ENCODE peak calls at places on chromosome 22, in six cellular contexts. U is IMR-90; M is lower lobe of right lung; H is ovary; W is GM23248; Z is CD4-positive, CD25-positive, alpha-beta regulatory T cell. X is an unnamed sample. For H3K4me1 and H3K27me3, the result is how much of the 10 kb centered on the place peaks cover.

GRCh38 chr22:32545801-32546200 is 71.2 kb downstream of the FBXO7 start:
- DNase-seq in U (peak), M (no peak), H (no peak), W (peak), Z (no peak), X (no peak)

GRCh38 chr22:44151661-44152060 is 29.1 kb upstream of the PARVG start:
- DNase-seq in U (peak), M (no peak), H (peak), W (peak), Z (no peak), X (no peak)

GRCh38 chr22:39080993-39081513 is 4.0 kb downstream of the APOBEC3G start:
- DNase-seq in U (no peak), M (peak), H (no peak), W (no peak), Z (no peak), X (no peak)

GRCh38 chr22:33677536-33677935 is 242.7 kb downstream of the LARGE1 start:
- DNase-seq in U (no peak), M (no peak), H (no peak), W (peak), Z (no peak), X (no peak)

GRCh38 chr22:32804823-32805585 is 3.5 kb downstream of the TIMP3 start:
- DNase-seq in U (no peak), M (no peak), H (no peak), W (peak), Z (no peak), X (no peak)

GRCh38 chr22:39311592-39312400 is 7.6 kb downstream of the RPL3 start:
- DNase-seq in U (no peak), M (no peak), H (peak), W (peak), Z (no peak), X (no peak)

GRCh38 chr22:22691716-22692701 is 47.6 kb downstream of the GGTLC2 start:
- DNase-seq in U (no peak), M (no peak), H (no peak), W (peak), Z (no peak), X (no peak)

GRCh38 chr22:50686794-50687193 is 14.2 kb downstream of the SHANK3 start:
- DNase-seq in U (no peak), M (no peak), H (no peak), W (no peak), Z (no peak), X (no peak)

GRCh38 chr22:50443202-50443601 is 31.6 kb downstream of the SBF1 start:
- DNase-seq in U (no peak), M (no peak), H (no peak), W (no peak), Z (no peak), X (no peak)

GRCh38 chr22:44752285-44753188 is at the start of gene ARHGAP8:
- DNase-seq in U (no peak), M (peak), H (no peak), W (no peak), Z (no peak), X (no peak)

GRCh38 chr22:49527611-49528419 is 299.9 kb downstream of the BRD1 start:
- DNase-seq in U (no peak), M (no peak), H (no peak), W (no peak), Z (no peak), X (no peak)

GRCh38 chr22:20324139-20324516 is 4.3 kb upstream of the DGCR6L start:
- DNase-seq in U (no peak), M (no peak), H (no peak), W (peak), Z (peak), X (no peak)

GRCh38 chr22:22818202-22818538 is 69.4 kb upstream of the IGLL5 start:
- DNase-seq in U (no peak), M (no peak), H (no peak), W (no peak), Z (no peak), X (no peak)

GRCh38 chr22:48338793-48339705 is 1488.6 kb downstream of the BRD1 start:
- DNase-seq in U (no peak), M (peak), H (no peak), W (no peak), Z (no peak), X (no peak)

GRCh38 chr22:26033586-26033985 is 135.7 kb upstream of the SEZ6L start:
- DNase-seq in U (no peak), M (no peak), H (no peak), W (no peak), Z (no peak), X (no peak)

GRCh38 chr22:35739076-35739475 is 21.4 kb downstream of the APOL5 start:
- DNase-seq in U (no peak), M (no peak), H (no peak), W (no peak), Z (no peak), X (no peak)

GRCh38 chr22:48187272-48187855 is 1424.9 kb downstream of the TBC1D22A start:
- DNase-seq in U (no peak), M (no peak), H (no peak), W (no peak), Z (no peak), X (no peak)

GRCh38 chr22:30483169-30483568 is 11.4 kb upstream of the SEC14L3 start:
- DNase-seq in U (no peak), M (no peak), H (no peak), W (peak), Z (no peak), X (no peak)

GRCh38 chr22:35589071-35589735 is 27.9 kb downstream of the MB start:
- DNase-seq in U (peak), M (no peak), H (no peak), W (peak), Z (no peak), X (no peak)

GRCh38 chr22:43917523-43917922 is 6.1 kb upstream of the PNPLA3 start:
- DNase-seq in U (no peak), M (no peak), H (no peak), W (no peak), Z (no peak), X (no peak)

GRCh38 chr22:48301908-48302307 is 1525.8 kb downstream of the BRD1 start:
- DNase-seq in U (no peak), M (no peak), H (no peak), W (no peak), Z (no peak), X (no peak)

GRCh38 chr22:26851125-26851524 is 193.7 kb downstream of the MIAT start:
- DNase-seq in U (no peak), M (no peak), H (no peak), W (no peak), Z (no peak), X (no peak)

GRCh38 chr22:49677495-49677889 is 150.2 kb downstream of the BRD1 start:
- DNase-seq in U (no peak), M (peak), H (no peak), W (no peak), Z (no peak), X (no peak)

GRCh38 chr22:22865311-22866072 is 22.1 kb upstream of the IGLL5 start:
- DNase-seq in U (no peak), M (no peak), H (no peak), W (no peak), Z (peak), X (no peak)

GRCh38 chr22:20551805-20552449 is 44.5 kb downstream of the MED15 start:
- DNase-seq in U (no peak), M (no peak), H (no peak), W (peak), Z (peak), X (no peak)

GRCh38 chr22:17303840-17304779 is 65.2 kb upstream of the CECR2 start:
- DNase-seq in U (no peak), M (no peak), H (no peak), W (no peak), Z (peak), X (no peak)

GRCh38 chr22:39496131-39496838 is 5.8 kb upstream of the MIEF1 start:
- DNase-seq in U (peak), M (peak), H (peak), W (peak), Z (peak), X (no peak)

GRCh38 chr22:25845985-25846745 is 104.2 kb downstream of the MYO18B start:
- DNase-seq in U (no peak), M (no peak), H (no peak), W (peak), Z (peak), X (no peak)

GRCh38 chr22:49021097-49021925 is 806.4 kb downstream of the BRD1 start:
- DNase-seq in U (no peak), M (peak), H (no peak), W (no peak), Z (no peak), X (no peak)

GRCh38 chr22:47040486-47041145 is 278.2 kb downstream of the TBC1D22A start:
- DNase-seq in U (no peak), M (peak), H (no peak), W (no peak), Z (no peak), X (no peak)

GRCh38 chr22:20981787-20982562 is at the start of gene LZTR1:
- DNase-seq in U (peak), M (peak), H (peak), W (peak), Z (peak), X (no peak)

GRCh38 chr22:19568337-19569311 is 44.4 kb upstream of the CLDN5 start:
- DNase-seq in U (peak), M (no peak), H (no peak), W (peak), Z (peak), X (no peak)

GRCh38 chr22:26711205-26711958 is 54.0 kb downstream of the MIAT start:
- DNase-seq in U (peak), M (no peak), H (no peak), W (peak), Z (peak), X (no peak)

GRCh38 chr22:43667658-43668057 is 144.4 kb downstream of the EFCAB6 start:
- DNase-seq in U (no peak), M (no peak), H (no peak), W (no peak), Z (no peak), X (no peak)

GRCh38 chr22:29383740-29384139 is 4.6 kb downstream of the AP1B1 start:
- DNase-seq in U (no peak), M (no peak), H (no peak), W (no peak), Z (no peak), X (no peak)

GRCh38 chr22:29380856-29381255 is 7.5 kb downstream of the AP1B1 start:
- DNase-seq in U (no peak), M (no peak), H (no peak), W (no peak), Z (no peak), X (no peak)

GRCh38 chr22:29380032-29380781 is 8.2 kb downstream of the AP1B1 start:
- DNase-seq in U (peak), M (no peak), H (no peak), W (peak), Z (no peak), X (no peak)

GRCh38 chr22:29385305-29385704 is 3.1 kb downstream of the AP1B1 start:
- DNase-seq in U (no peak), M (no peak), H (no peak), W (no peak), Z (no peak), X (no peak)

DNA sequence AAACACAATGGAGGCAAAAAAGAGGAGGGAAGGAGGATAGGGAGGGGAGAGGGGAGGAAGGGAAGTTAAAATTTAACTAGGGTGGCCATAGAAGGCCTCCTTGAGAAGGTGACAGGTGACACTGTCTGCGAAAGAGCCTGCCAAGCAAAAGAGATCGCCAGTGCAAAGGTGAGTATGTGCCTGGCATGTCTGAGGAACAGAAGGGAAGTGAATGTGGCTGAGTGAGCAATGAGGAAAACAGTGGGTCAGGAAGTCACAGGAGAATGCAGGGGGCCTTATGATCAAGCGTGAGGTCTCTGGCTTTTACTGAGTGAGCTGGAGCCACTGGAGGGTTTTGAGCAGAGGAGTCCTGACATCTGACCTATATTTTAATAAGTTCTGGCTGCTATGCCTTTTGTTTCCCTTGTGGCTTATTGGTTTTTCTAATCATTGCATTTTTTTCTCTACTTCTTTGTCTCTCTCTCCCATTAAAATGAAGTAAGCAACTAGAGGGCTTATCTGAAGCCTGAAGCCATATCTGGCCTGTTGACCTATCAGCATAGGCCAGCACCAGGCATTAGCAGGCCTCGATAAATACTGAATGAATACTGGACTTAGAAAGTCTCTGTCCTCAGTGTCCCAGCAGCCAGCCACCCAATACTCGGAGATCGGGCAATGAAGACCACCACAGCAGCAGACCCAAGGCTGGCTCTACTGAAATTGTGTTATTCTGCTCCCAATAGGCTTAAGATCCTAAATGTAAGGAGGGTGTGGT is 5.6 kb downstream of the AP1B1 start:
- DNase-seq in U (no peak), M (no peak), H (no peak), W (no peak), Z (no peak), X (no peak)
- H3K4me1 ChIP-seq in U (under half), M (half or more), H (under half), W (under half), Z (under half), X (under half)

DNA sequence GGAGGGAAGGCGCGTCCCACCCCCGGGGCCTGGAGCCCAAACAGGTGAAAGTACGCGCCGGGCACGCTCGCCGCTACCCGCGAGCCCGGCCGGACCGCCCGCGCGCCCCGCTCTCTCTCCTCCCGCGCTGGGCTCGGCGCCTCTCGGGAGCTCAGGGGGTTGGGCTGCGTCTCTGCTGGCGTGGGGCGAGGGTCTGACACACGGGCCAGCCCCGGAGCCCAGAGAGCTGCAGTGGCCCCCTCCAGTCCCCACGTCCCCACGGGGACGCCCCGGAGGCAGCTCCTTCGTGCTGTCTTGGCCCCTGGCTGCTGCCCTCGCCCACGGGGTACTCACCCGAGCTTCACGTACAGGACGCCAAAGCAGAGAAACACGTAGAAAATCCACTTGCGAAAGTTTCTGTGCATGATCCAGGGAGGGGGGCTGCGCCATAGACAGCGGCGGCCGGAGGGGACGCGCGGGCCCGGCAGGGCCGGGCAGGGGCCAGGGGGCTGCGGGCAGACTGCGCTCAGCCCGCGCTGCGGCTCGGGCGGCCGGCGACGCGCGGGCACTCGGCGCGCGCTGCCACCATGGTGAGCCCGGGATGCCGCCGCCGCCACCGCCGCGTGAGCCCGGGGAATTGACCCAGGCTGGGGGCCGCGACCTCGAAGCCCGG is 485 bp downstream of the WNT7B start:
- DNase-seq in U (no peak), M (no peak), H (no peak), W (peak), Z (no peak), X (no peak)
- H3K27me3 ChIP-seq in U (half or more), M (half or more), H (under half), W (under half), Z (under half), X (half or more)

DNA sequence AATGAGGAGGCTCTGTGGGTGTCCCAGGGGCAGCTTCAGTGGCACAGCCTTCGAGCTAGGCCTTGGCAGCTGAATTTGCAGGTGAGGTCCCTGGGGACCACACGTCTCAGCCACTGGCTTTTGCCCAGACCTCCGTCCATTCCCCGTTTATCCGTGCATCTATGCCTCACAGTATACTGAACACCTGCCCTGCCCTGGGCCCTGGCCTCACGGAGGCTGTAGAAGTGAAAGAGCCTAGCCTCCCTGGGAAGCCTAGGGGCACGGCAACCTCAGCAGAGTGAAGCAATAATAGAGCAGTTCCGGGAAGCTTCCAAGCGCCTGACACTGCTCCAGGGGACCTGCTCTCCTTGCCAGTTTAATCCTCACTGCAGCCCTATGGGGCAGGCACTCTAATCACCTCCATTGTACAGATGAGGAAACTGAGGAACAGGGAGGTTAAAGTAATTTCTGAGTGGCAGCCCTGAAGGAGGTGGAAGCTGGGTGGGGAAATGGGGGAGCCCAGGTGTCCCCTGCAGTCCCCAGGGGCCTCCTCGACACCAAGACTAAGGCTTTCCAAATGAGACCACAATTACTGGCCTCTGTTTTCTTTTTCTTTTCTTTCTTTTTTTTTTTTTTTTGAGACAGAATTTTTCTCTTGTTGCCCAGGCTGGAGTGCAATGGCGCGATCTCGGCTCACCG is 2.7 kb upstream of the NFAM1 start:
- DNase-seq in U (no peak), M (no peak), H (no peak), W (no peak), Z (no peak), X (no peak)
- H3K4me1 ChIP-seq in U (under half), M (under half), H (under half), W (under half), Z (under half), X (under half)

DNA sequence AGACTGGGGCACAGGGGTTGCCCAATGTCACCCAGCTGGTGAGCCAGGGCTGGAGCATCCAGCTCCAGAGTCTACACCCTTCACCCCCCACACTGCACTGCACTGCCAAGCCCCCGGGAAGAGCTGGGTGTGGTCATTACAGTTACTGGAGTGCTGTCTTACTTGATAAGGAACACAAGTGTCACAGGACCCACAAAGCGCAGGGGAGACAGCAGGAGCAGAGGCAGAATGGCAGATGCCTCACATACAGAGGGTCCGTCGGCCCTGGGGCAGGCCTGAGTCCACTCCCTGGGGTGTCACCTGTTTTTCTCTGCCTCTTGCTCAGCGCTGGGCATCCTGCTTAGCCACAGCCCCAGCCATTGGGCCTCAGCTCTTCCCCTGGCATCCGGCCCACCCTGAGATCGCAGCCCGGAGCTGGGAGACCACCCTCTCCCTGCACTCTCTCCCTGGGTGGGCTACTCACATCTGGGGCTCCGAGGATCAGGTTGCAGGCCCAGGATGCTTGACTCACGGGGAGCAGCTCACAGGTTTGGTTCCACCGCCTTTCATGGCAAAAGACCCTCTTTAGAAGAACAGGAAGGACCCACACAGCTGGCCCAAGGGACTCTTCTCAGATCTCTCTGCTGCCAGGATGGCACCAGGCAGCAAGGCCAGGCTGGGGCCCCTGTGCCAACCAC is 7.6 kb downstream of the IL2RB start:
- DNase-seq in U (no peak), M (no peak), H (no peak), W (no peak), Z (no peak), X (no peak)
- H3K27me3 ChIP-seq in U (under half), M (under half), H (under half), W (under half), Z (under half), X (under half)

GRCh38 chr22:27918351-27919221 is 470 bp downstream of the PITPNB start:
- DNase-seq in U (peak), M (peak), H (peak), W (peak), Z (peak), X (no peak)
- H3K4me1 ChIP-seq in U (under half), M (under half), H (under half), W (half or more), Z (under half), X (under half)